ENCODE peak calls at places on chromosomes 6 and 20, in five cellular contexts. Z, S, M, G and N are unnamed samples.

GRCh38 chr6:84356907-84357306 is 129.5 kb upstream of the CEP162 start:
- DNase-seq in S (no peak), M (no peak), Z (no peak), G (no peak), N (no peak)

GRCh38 chr6:36204068-36204753 is 7.7 kb downstream of the BRPF3 start:
- DNase-seq in S (peak; percentile 88), Z (no peak), M (no peak), G (no peak), N (peak; percentile 41)

GRCh38 chr6:162363757-162364156 is 363.8 kb downstream of the PRKN start:
- DNase-seq in M (no peak), G (no peak), Z (no peak), S (peak; percentile 70), N (no peak)

GRCh38 chr6:37648465-37649330 is 49.0 kb downstream of the MDGA1 start:
- DNase-seq in M (no peak), G (peak; percentile 68), S (no peak), Z (no peak), N (peak; percentile 49)

GRCh38 chr20:46694484-46694883 is 5.2 kb upstream of the TP53RK start:
- DNase-seq in G (no peak), M (no peak), Z (no peak), S (peak; percentile 84), N (no peak)

GRCh38 chr20:32336918-32337347 is 21.2 kb upstream of the ASXL1 start:
- DNase-seq in Z (no peak), M (no peak), G (peak; percentile 39), S (peak; percentile 85), N (peak; percentile 47)

GRCh38 chr20:61919675-61920365 is 145.9 kb downstream of the TAF4 start:
- DNase-seq in S (no peak), Z (no peak), G (no peak), M (no peak), N (no peak)

GRCh38 chr6:28380381-28380780 is 19.2 kb downstream of the ZSCAN12 start:
- DNase-seq in M (no peak), Z (no peak), S (no peak), G (no peak), N (no peak)

GRCh38 chr6:26427093-26427809 is 13.1 kb upstream of the BTN3A3 start:
- DNase-seq in S (no peak), Z (no peak), M (no peak), G (no peak), N (no peak)

GRCh38 chr20:63322146-63322922 is 29.3 kb downstream of the COL20A1 start:
- DNase-seq in Z (no peak), S (no peak), G (no peak), M (no peak), N (no peak)

GRCh38 chr20:59818911-59819310 is 114.5 kb downstream of the SYCP2 start:
- DNase-seq in M (no peak), G (no peak), S (no peak), Z (no peak), N (no peak)

GRCh38 chr6:148973809-148974208 is 227.0 kb downstream of the UST start:
- DNase-seq in Z (no peak), M (no peak), G (peak; percentile 30), S (peak; percentile 12), N (no peak)

GRCh38 chr6:160258346-160259142 is at the start of gene SLC22A2:
- DNase-seq in G (no peak), S (no peak), Z (no peak), M (no peak), N (no peak)

GRCh38 chr20:54680872-54681297 is 205.5 kb downstream of the DOK5 start:
- DNase-seq in M (peak; percentile 19), S (peak; percentile 55), G (peak; percentile 27), Z (peak; percentile 67), N (peak; percentile 17)

GRCh38 chr6:118476554-118476953 is 71.5 kb upstream of the PLN start:
- DNase-seq in S (no peak), M (no peak), G (no peak), Z (no peak), N (no peak)

GRCh38 chr20:4062721-4063606 is 47.6 kb upstream of the RNF24 start:
- DNase-seq in Z (no peak), M (no peak), G (no peak), S (no peak), N (no peak)

GRCh38 chr6:83781506-83781905 is 71.7 kb upstream of the RIPPLY2 start:
- DNase-seq in G (no peak), M (no peak), Z (no peak), S (no peak), N (no peak)

GRCh38 chr20:50399917-50400704 is 110.1 kb upstream of the PTPN1 start:
- DNase-seq in Z (no peak), G (peak; percentile 72), S (peak; percentile 28), M (no peak), N (no peak)

GRCh38 chr6:109308018-109308492 is 74.2 kb downstream of the CD164 start:
- DNase-seq in Z (no peak), G (peak; percentile 95), S (peak; percentile 85), M (no peak), N (no peak)

GRCh38 chr6:158531970-158532369 is 27.9 kb upstream of the TMEM181 start:
- DNase-seq in S (no peak), M (no peak), G (no peak), Z (no peak), N (no peak)

GRCh38 chr6:89378628-89379027 is 26.1 kb upstream of the UBE2J1 start:
- DNase-seq in S (no peak), M (no peak), G (no peak), Z (no peak), N (no peak)

GRCh38 chr6:139161817-139162284 is 27.0 kb downstream of the HECA start:
- DNase-seq in Z (no peak), G (no peak), S (no peak), M (peak; percentile 83), N (peak; percentile 88)

GRCh38 chr6:47479156-47479541 is 1.6 kb downstream of the CD2AP start:
- DNase-seq in M (no peak), S (no peak), Z (no peak), G (no peak), N (no peak)

GRCh38 chr20:42082611-42083010 is 464.4 kb upstream of the CHD6 start:
- DNase-seq in M (no peak), S (no peak), G (peak; percentile 8), Z (no peak), N (no peak)

DNA sequence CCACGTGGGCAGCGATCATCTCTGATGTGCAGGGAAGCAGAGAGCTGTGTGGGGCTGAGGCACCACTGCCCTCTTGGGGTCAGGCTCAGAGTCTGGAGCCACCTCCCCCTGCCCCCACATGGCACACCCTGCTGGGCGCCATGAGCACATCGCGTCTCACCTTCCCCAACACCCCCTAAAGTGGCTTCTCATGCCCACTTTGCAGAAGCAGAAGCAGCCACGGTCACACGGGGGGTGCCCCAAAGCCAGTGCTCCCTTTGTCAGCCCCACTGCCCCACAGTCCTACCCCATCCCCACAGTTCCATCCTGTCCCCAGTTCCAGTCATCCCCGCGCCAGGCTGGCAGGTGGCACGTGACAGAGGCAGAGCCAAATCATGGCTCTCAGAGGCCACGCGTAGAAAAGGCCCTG is 19.5 kb downstream of the SDCBP2 start:
- DNase-seq in S (no peak), Z (no peak), G (no peak), M (no peak), N (no peak)
- TF ChIP-seq CTCF in S (no peak), Z (no peak), G (no peak), M (no peak), N (no peak)

DNA sequence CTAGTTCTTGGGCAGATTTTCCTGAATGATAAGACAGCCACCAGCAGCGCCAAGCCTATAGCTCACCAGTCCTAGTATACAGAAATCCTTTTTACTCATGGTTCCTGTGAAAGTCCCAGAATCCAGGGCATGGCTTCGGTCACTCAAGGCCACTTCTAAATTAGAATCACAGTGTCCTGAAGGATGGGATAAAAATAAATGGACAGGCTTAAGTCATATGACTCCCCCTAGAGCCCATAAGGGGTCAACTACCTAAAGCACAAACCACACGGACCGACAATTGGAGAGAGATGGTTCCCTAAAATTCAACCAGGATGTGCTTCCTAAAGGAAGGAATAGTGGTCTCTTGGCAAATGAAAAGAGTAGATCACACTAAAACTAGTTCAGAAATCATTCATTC is 404.1 kb upstream of the PLCB4 start:
- DNase-seq in S (peak; percentile 11), M (no peak), G (no peak), Z (no peak), N (no peak)
- TF ChIP-seq CTCF in S (peak; percentile 25), M (no peak), G (no peak), Z (no peak), N (no peak)

GRCh38 chr6:17096657-17097056 is 5.2 kb upstream of the STMND1 start:
- DNase-seq in G (no peak), Z (no peak), M (no peak), S (no peak), N (no peak)

GRCh38 chr6:17098007-17098406 is 3.8 kb upstream of the STMND1 start:
- DNase-seq in S (no peak), Z (no peak), G (no peak), M (no peak), N (no peak)

GRCh38 chr6:17091122-17091521 is 10.7 kb upstream of the STMND1 start:
- DNase-seq in G (no peak), S (no peak), M (no peak), Z (no peak), N (no peak)

GRCh38 chr6:17096076-17096475 is 5.8 kb upstream of the STMND1 start:
- DNase-seq in S (no peak), Z (no peak), M (no peak), G (no peak), N (no peak)

GRCh38 chr6:17093692-17094091 is 8.2 kb upstream of the STMND1 start:
- DNase-seq in Z (no peak), S (peak; percentile 15), M (no peak), G (no peak), N (no peak)
- TF ChIP-seq CTCF in Z (peak; percentile 45), S (peak; percentile 15), M (no peak), G (no peak), N (no peak)

GRCh38 chr20:53216856-53217576 is 244.9 kb downstream of the TSHZ2 start:
- DNase-seq in M (peak; percentile 73), G (peak; percentile 10), S (peak; percentile 47), Z (peak; percentile 68), N (peak; percentile 70)
- TF ChIP-seq CTCF in M (peak; percentile 95), G (peak; percentile 90), S (peak; percentile 79), Z (peak; percentile 97), N (peak; percentile 90)

GRCh38 chr6:20837189-20837588 is 302.9 kb downstream of the CDKAL1 start:
- DNase-seq in Z (no peak), G (no peak), M (no peak), S (no peak), N (no peak)

GRCh38 chr6:20840675-20841074 is 306.4 kb downstream of the CDKAL1 start:
- DNase-seq in M (no peak), S (no peak), G (no peak), Z (no peak), N (no peak)

GRCh38 chr6:20838113-20838512 is 303.9 kb downstream of the CDKAL1 start:
- DNase-seq in M (no peak), G (no peak), S (no peak), Z (no peak), N (no peak)

GRCh38 chr6:20841806-20842205 is 307.5 kb downstream of the CDKAL1 start:
- DNase-seq in M (no peak), S (no peak), G (no peak), Z (no peak), N (no peak)

GRCh38 chr6:20839624-20840023 is 305.4 kb downstream of the CDKAL1 start:
- DNase-seq in S (no peak), M (no peak), Z (no peak), G (no peak), N (no peak)
- TF ChIP-seq CTCF in S (no peak), M (no peak), Z (peak; percentile 26), G (no peak), N (no peak)